ENCODE peak calls at places on chromosomes 16 and 17, in five cellular contexts. O, N, B, A and E are unnamed samples. For H3K4me1, the result is how much of the 10 kb centered on the place peaks cover.

GRCh38 chr16:58385218-58385773 is 7.0 kb upstream of the GINS3 start:
- DNase-seq in O (no peak), N (no peak), B (no peak), A (no peak), E (no peak)

GRCh38 chr17:2982854-2983636 is 80.4 kb downstream of the OR1D5 start:
- DNase-seq in O (peak), N (no peak), B (no peak), A (peak), E (peak)

GRCh38 chr17:9056566-9056965 is 35.3 kb downstream of the NTN1 start:
- DNase-seq in O (no peak), N (no peak), B (no peak), A (no peak), E (no peak)

GRCh38 chr17:63138713-63139112 is 172.7 kb downstream of the TANC2 start:
- DNase-seq in O (no peak), N (no peak), B (no peak), A (no peak), E (no peak)

GRCh38 chr17:79607941-79608728 is 2.7 kb downstream of the RBFOX3 start:
- DNase-seq in O (peak), N (peak), B (no peak), A (peak), E (no peak)

GRCh38 chr17:55168970-55169687 is 95.6 kb upstream of the HLF start:
- DNase-seq in O (no peak), N (no peak), B (peak), A (no peak), E (no peak)

GRCh38 chr17:8223356-8224063 is 13.1 kb upstream of the AURKB start:
- DNase-seq in O (peak), N (no peak), B (no peak), A (peak), E (peak)

GRCh38 chr16:55367301-55367745 is 43.3 kb downstream of the IRX6 start:
- DNase-seq in O (no peak), N (no peak), B (no peak), A (no peak), E (no peak)

GRCh38 chr17:63622571-63623390 is 564 bp downstream of the MAP3K3 start:
- DNase-seq in O (peak), N (no peak), B (no peak), A (peak), E (peak)

GRCh38 chr17:27560668-27561067 is 70.3 kb upstream of the LGALS9 start:
- DNase-seq in O (no peak), N (no peak), B (no peak), A (peak), E (peak)

GRCh38 chr16:66188786-66189725 is 177.4 kb upstream of the CDH5 start:
- DNase-seq in O (no peak), N (no peak), B (no peak), A (peak), E (no peak)

GRCh38 chr17:57107498-57108101 is 22.6 kb downstream of the AKAP1 start:
- DNase-seq in O (no peak), N (peak), B (no peak), A (no peak), E (peak)

GRCh38 chr16:58307583-58308312 is 12.9 kb upstream of the PRSS54 start:
- DNase-seq in O (no peak), N (no peak), B (no peak), A (no peak), E (no peak)

GRCh38 chr17:8935194-8935593 is 30.3 kb downstream of the PIK3R5 start:
- DNase-seq in O (peak), N (no peak), B (no peak), A (peak), E (no peak)

GRCh38 chr17:65522751-65523404 is 38.6 kb downstream of the AXIN2 start:
- DNase-seq in O (no peak), N (no peak), B (no peak), A (no peak), E (no peak)

GRCh38 chr16:13262270-13263090 is 361.1 kb downstream of the SHISA9 start:
- DNase-seq in O (no peak), N (no peak), B (no peak), A (no peak), E (no peak)

GRCh38 chr16:57606147-57606846 is 22.1 kb upstream of the ADGRG1 start:
- DNase-seq in O (peak), N (no peak), B (no peak), A (no peak), E (no peak)

GRCh38 chr17:27950995-27951394 is 57.8 kb upstream of the LYRM9 start:
- DNase-seq in O (no peak), N (no peak), B (no peak), A (no peak), E (no peak)

GRCh38 chr17:46782250-46782953 is 36.1 kb downstream of the WNT3 start:
- DNase-seq in O (no peak), N (no peak), B (no peak), A (peak), E (peak)

GRCh38 chr17:44307387-44308186 is 814 bp upstream of the RUNDC3A start:
- DNase-seq in O (no peak), N (no peak), B (no peak), A (peak), E (no peak)

GRCh38 chr16:58243528-58244004 is 45.7 kb upstream of the CSNK2A2 start:
- DNase-seq in O (no peak), N (no peak), B (peak), A (peak), E (peak)

GRCh38 chr17:5618511-5618910 is 34.2 kb upstream of the NLRP1 start:
- DNase-seq in O (no peak), N (no peak), B (no peak), A (no peak), E (no peak)

GRCh38 chr17:82740906-82741759 is 5.7 kb downstream of the FN3K start:
- DNase-seq in O (no peak), N (no peak), B (no peak), A (no peak), E (peak)

GRCh38 chr16:52050418-52050817 is 496.5 kb downstream of the TOX3 start:
- DNase-seq in O (no peak), N (no peak), B (no peak), A (no peak), E (no peak)

GRCh38 chr17:33014751-33015150 is 23.1 kb downstream of the SPACA3 start:
- DNase-seq in O (no peak), N (no peak), B (no peak), A (peak), E (no peak)

GRCh38 chr16:69340095-69340644 is 598 bp downstream of the NIP7 start:
- DNase-seq in O (no peak), N (no peak), B (no peak), A (no peak), E (no peak)

GRCh38 chr17:50036455-50037320 is 19.2 kb upstream of the ITGA3 start:
- DNase-seq in O (no peak), N (no peak), B (no peak), A (no peak), E (no peak)

DNA sequence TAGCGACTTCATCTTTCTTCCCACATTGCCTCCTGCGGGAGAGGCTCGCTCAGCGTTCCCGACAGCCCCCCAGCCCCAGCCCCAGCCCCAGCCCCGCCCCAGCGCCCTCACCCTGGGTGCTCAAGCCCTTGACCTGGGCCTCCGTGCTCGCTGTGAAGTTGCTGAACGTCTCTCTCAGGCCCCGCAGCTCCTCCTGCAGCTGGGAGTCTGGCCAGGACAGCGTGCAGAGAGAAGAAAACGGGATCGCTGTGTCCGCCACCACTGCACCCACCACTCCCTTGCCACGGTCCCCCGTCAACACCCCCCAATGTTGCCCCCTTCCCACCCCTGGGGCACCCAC is 2.3 kb downstream of the ASGR1 start:
- DNase-seq in O (no peak), N (no peak), B (no peak), A (no peak), E (no peak)
- TF ChIP-seq POLR2A in O (no peak), N (no peak), B (no peak), A (no peak), E (no peak)

GRCh38 chr17:48053758-48054237 is 5.6 kb downstream of the NFE2L1 start:
- DNase-seq in O (no peak), N (no peak), B (no peak), A (no peak), E (no peak)

GRCh38 chr17:48054238-48055185 is 6.4 kb downstream of the NFE2L1 start:
- DNase-seq in O (peak), N (no peak), B (no peak), A (peak), E (no peak)

GRCh38 chr17:48051278-48051677 is 3.1 kb downstream of the NFE2L1 start:
- DNase-seq in O (no peak), N (no peak), B (no peak), A (no peak), E (no peak)

GRCh38 chr17:48051706-48052486 is 3.7 kb downstream of the NFE2L1 start:
- DNase-seq in O (peak), N (no peak), B (no peak), A (peak), E (no peak)

DNA sequence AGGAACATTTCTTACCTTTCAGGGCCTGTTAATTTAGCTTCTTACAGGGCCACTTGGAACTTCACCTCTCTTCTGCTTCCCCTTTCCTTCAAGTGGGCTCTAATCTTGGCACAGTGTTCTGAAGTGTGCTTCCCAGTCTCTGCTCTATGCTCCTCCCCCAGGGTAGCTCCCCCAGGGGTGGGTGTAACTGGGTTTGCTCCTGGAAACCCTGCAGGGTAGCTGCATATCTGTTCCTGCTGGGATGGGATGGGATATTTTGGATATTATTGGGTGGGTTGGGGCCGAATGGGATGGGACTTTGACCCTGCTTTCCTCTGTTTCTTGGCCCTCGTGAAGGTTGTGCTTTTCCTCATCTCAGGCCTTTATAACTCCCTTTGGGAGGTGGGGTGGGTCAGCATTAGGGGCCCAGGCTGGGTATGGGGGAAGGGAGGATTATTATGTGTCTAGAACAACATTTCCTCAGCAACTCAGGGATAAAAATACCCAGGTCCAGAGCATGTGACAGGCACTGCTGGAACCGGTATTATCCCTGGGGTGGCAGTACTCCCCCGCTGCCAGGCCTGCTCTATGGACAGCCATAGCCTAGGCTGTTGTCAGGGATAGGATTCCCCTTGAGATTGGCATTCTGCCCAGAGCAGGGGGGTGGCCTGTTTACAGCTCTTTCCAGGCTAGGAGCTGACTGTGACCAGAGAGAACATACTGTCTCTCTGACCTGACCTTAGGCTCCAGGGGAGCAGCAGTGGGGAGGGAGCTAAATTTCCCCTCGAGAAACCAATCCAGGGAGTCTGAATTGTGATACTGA is 5.0 kb downstream of the NFE2L1 start:
- DNase-seq in O (peak), N (no peak), B (no peak), A (peak), E (no peak)
- H3K4me1 ChIP-seq in O (under half), N (under half), B (under half), A (half or more), E (under half)

GRCh38 chr17:78358538-78359215 is 1.2 kb downstream of the SOCS3 start:
- DNase-seq in O (no peak), N (no peak), B (no peak), A (no peak), E (no peak)

GRCh38 chr17:78359216-78359935 is 501 bp downstream of the SOCS3 start:
- DNase-seq in O (peak), N (no peak), B (no peak), A (peak), E (peak)

GRCh38 chr17:78356163-78356713 is 3.6 kb downstream of the SOCS3 start:
- DNase-seq in O (no peak), N (no peak), B (peak), A (peak), E (no peak)

GRCh38 chr17:78357177-78357586 is 2.7 kb downstream of the SOCS3 start:
- DNase-seq in O (peak), N (no peak), B (no peak), A (peak), E (no peak)

DNA sequence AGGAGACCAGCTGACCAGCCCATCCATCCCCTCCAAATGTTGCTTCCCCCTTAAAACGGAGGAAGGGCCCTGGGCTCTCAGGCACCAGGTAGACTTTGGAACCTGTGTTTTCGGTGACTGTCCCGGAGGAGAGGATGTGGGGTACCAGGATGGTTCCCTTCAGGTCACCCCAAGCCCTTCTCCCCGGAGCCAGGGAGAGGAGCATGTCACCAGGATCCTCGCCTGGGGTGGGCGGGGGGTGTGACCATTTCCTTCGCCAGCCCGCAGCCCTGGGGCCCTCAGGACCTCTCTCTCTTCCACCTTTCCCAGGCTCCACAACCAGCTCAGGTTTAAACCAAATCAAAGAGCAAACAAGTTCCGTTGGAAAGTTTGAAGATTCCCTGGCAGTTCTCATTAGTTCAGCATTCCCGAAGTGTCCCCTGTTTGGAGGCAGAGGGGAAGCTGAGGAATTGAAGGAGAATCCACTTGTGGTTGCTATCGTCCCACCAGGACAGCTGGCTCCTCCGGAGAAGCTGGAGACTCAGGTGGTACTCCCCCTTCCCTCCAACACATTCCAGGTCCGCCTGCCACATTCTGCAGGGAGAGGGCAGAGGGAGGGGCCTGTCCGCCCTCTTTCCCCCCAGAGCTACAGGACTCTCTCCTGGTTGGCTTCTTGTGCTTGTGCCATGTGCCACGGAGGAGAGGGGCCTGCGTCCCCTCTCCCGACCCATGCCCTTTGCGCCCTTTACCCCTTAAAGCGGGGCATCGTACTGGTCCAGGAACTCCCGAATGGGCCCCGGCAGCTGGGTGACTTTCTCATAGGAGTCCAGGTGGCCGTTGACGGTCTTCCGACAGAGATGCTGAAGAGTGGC is 2.0 kb downstream of the SOCS3 start:
- DNase-seq in O (no peak), N (no peak), B (no peak), A (no peak), E (no peak)
- H3K4me3 ChIP-seq in O (peak), N (no peak), B (peak), A (peak), E (peak)

GRCh38 chr16:322476-323143 is 29.9 kb downstream of the AXIN1 start:
- DNase-seq in O (no peak), N (no peak), B (no peak), A (no peak), E (no peak)

GRCh38 chr16:321532-321931 is 31.0 kb downstream of the AXIN1 start:
- DNase-seq in O (no peak), N (no peak), B (no peak), A (no peak), E (no peak)

GRCh38 chr16:325375-326155 is 27.0 kb downstream of the AXIN1 start:
- DNase-seq in O (no peak), N (no peak), B (no peak), A (no peak), E (peak)

GRCh38 chr16:324201-324450 is 28.4 kb downstream of the AXIN1 start:
- DNase-seq in O (no peak), N (no peak), B (no peak), A (no peak), E (no peak)

GRCh38 chr16:324451-325334 is 27.8 kb downstream of the AXIN1 start:
- DNase-seq in O (peak), N (no peak), B (no peak), A (no peak), E (peak)
- TF ChIP-seq POLR2A in O (no peak), N (no peak), B (no peak), A (no peak), E (no peak)

GRCh38 chr16:5003211-5003610 is 30.5 kb downstream of the NAGPA start:
- DNase-seq in O (no peak), N (no peak), B (no peak), A (no peak), E (no peak)

GRCh38 chr16:5000573-5001001 is 33.1 kb downstream of the NAGPA start:
- DNase-seq in O (no peak), N (no peak), B (no peak), A (no peak), E (no peak)

GRCh38 chr16:5001571-5001970 is 32.2 kb downstream of the NAGPA start:
- DNase-seq in O (no peak), N (no peak), B (no peak), A (no peak), E (no peak)

GRCh38 chr16:5002699-5003143 is 31.0 kb downstream of the NAGPA start:
- DNase-seq in O (no peak), N (no peak), B (no peak), A (no peak), E (no peak)

GRCh38 chr16:5001986-5002385 is 31.7 kb downstream of the NAGPA start:
- DNase-seq in O (no peak), N (no peak), B (no peak), A (no peak), E (no peak)
- H3K4me1 ChIP-seq in O (under half), N (under half), B (under half), A (under half), E (under half)

GRCh38 chr17:21210411-21211076 is 3.4 kb downstream of the TMEM11 start:
- DNase-seq in O (no peak), N (no peak), B (no peak), A (no peak), E (no peak)
- H3K4me3 ChIP-seq in O (no peak), N (no peak), B (no peak), A (no peak), E (no peak)

GRCh38 chr17:40474419-40475002 is 26.9 kb downstream of the TNS4 start:
- DNase-seq in O (no peak), N (no peak), B (no peak), A (no peak), E (no peak)

GRCh38 chr17:40472733-40473452 is 28.5 kb downstream of the TNS4 start:
- DNase-seq in O (no peak), N (no peak), B (no peak), A (no peak), E (no peak)

GRCh38 chr17:40473573-40474365 is 27.7 kb downstream of the TNS4 start:
- DNase-seq in O (no peak), N (no peak), B (no peak), A (no peak), E (no peak)

GRCh38 chr17:40469805-40470675 is 26.8 kb downstream of the IGFBP4 start:
- DNase-seq in O (no peak), N (no peak), B (no peak), A (no peak), E (no peak)

GRCh38 chr17:40471856-40472732 is 28.8 kb downstream of the IGFBP4 start:
- DNase-seq in O (no peak), N (no peak), B (no peak), A (no peak), E (no peak)
- TF ChIP-seq POLR2A in O (no peak), N (no peak), B (no peak), A (no peak), E (no peak)

DNA sequence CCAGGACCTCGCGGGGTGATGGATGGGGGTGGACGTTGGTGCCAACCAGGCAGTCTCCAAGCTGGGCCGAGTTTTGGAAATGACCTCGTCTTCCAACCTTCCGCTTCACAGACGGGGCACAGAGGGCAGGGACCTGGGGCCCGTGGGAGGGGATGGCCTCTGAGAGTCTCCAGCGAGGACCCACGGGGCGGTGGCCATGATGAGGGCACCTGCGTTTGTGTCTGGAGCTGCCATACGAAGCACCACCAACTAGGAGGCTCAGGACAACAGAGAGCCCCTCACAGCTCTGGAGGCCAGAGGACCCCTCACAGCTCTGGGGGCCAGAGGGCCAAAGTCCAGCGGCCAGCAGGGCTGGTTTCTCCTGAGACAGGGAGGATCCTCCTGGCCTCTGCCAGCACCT is 26.5 kb downstream of the SOX8 start:
- DNase-seq in O (no peak), N (no peak), B (no peak), A (no peak), E (no peak)
- H3K4me1 ChIP-seq in O (under half), N (under half), B (under half), A (under half), E (under half)